ENCODE peak calls at places on chromosomes 11 and 22, in seven cellular contexts. One of them, this sample, is unnamed.

GRCh38 chr11:123564225-123564624 is 90.2 kb downstream of the SCN3B start:
- DNase-seq in Calu3: no peak
- DNase-seq in WTC11: no peak
- DNase-seq in body of pancreas: no peak
- DNase-seq in stimulated activated CD8-positive, alpha-beta memory T cell treated with anti-CD3 and anti-CD28 coated beads, Interleukin-4, amount 100 ng/mL, for 1 hour: no peak
- DNase-seq in activated CD4-positive, alpha-beta T cell treated with anti-CD3 and anti-CD28 coated beads for 48 hours: no peak
- DNase-seq in stimulated activated CD4-positive, alpha-beta T cell treated with anti-CD3 and anti-CD28 coated beads, Interleukin-4, amount 100 ng/mL, for 48 hours: no peak
- DNase-seq in this sample: no peak

GRCh38 chr11:8002676-8003075 is 15.5 kb downstream of the EIF3F start:
- DNase-seq in Calu3: no peak
- DNase-seq in WTC11: no peak
- DNase-seq in body of pancreas: no peak
- DNase-seq in stimulated activated CD8-positive, alpha-beta memory T cell treated with anti-CD3 and anti-CD28 coated beads, Interleukin-4, amount 100 ng/mL, for 1 hour: no peak
- DNase-seq in activated CD4-positive, alpha-beta T cell treated with anti-CD3 and anti-CD28 coated beads for 48 hours: no peak
- DNase-seq in stimulated activated CD4-positive, alpha-beta T cell treated with anti-CD3 and anti-CD28 coated beads, Interleukin-4, amount 100 ng/mL, for 48 hours: no peak
- DNase-seq in this sample: no peak

GRCh38 chr11:69293087-69293486 is 868 bp upstream of the MYEOV start:
- DNase-seq in Calu3: peak
- DNase-seq in WTC11: no peak
- DNase-seq in body of pancreas: no peak
- DNase-seq in stimulated activated CD8-positive, alpha-beta memory T cell treated with anti-CD3 and anti-CD28 coated beads, Interleukin-4, amount 100 ng/mL, for 1 hour: no peak
- DNase-seq in activated CD4-positive, alpha-beta T cell treated with anti-CD3 and anti-CD28 coated beads for 48 hours: no peak
- DNase-seq in stimulated activated CD4-positive, alpha-beta T cell treated with anti-CD3 and anti-CD28 coated beads, Interleukin-4, amount 100 ng/mL, for 48 hours: no peak
- DNase-seq in this sample: peak

GRCh38 chr11:27350503-27350902 is 12.5 kb downstream of the CCDC34 start:
- DNase-seq in Calu3: no peak
- DNase-seq in WTC11: no peak
- DNase-seq in body of pancreas: no peak
- DNase-seq in stimulated activated CD8-positive, alpha-beta memory T cell treated with anti-CD3 and anti-CD28 coated beads, Interleukin-4, amount 100 ng/mL, for 1 hour: no peak
- DNase-seq in activated CD4-positive, alpha-beta T cell treated with anti-CD3 and anti-CD28 coated beads for 48 hours: no peak
- DNase-seq in stimulated activated CD4-positive, alpha-beta T cell treated with anti-CD3 and anti-CD28 coated beads, Interleukin-4, amount 100 ng/mL, for 48 hours: no peak
- DNase-seq in this sample: no peak

GRCh38 chr11:123493393-123494063 is 63.5 kb downstream of the GRAMD1B start:
- DNase-seq in Calu3: no peak
- DNase-seq in WTC11: no peak
- DNase-seq in body of pancreas: no peak
- DNase-seq in stimulated activated CD8-positive, alpha-beta memory T cell treated with anti-CD3 and anti-CD28 coated beads, Interleukin-4, amount 100 ng/mL, for 1 hour: no peak
- DNase-seq in activated CD4-positive, alpha-beta T cell treated with anti-CD3 and anti-CD28 coated beads for 48 hours: no peak
- DNase-seq in stimulated activated CD4-positive, alpha-beta T cell treated with anti-CD3 and anti-CD28 coated beads, Interleukin-4, amount 100 ng/mL, for 48 hours: no peak
- DNase-seq in this sample: no peak

GRCh38 chr11:60195923-60196368 is 13.1 kb upstream of the MS4A6A start:
- DNase-seq in Calu3: no peak
- DNase-seq in WTC11: no peak
- DNase-seq in body of pancreas: no peak
- DNase-seq in stimulated activated CD8-positive, alpha-beta memory T cell treated with anti-CD3 and anti-CD28 coated beads, Interleukin-4, amount 100 ng/mL, for 1 hour: no peak
- DNase-seq in activated CD4-positive, alpha-beta T cell treated with anti-CD3 and anti-CD28 coated beads for 48 hours: no peak
- DNase-seq in stimulated activated CD4-positive, alpha-beta T cell treated with anti-CD3 and anti-CD28 coated beads, Interleukin-4, amount 100 ng/mL, for 48 hours: no peak
- DNase-seq in this sample: no peak

GRCh38 chr11:769887-770641 is 7.2 kb downstream of the GATD1 start:
- DNase-seq in Calu3: no peak
- DNase-seq in WTC11: no peak
- DNase-seq in body of pancreas: no peak
- DNase-seq in stimulated activated CD8-positive, alpha-beta memory T cell treated with anti-CD3 and anti-CD28 coated beads, Interleukin-4, amount 100 ng/mL, for 1 hour: no peak
- DNase-seq in activated CD4-positive, alpha-beta T cell treated with anti-CD3 and anti-CD28 coated beads for 48 hours: no peak
- DNase-seq in stimulated activated CD4-positive, alpha-beta T cell treated with anti-CD3 and anti-CD28 coated beads, Interleukin-4, amount 100 ng/mL, for 48 hours: no peak
- DNase-seq in this sample: no peak

GRCh38 chr11:19279455-19279854 is 38.7 kb upstream of the E2F8 start:
- DNase-seq in Calu3: no peak
- DNase-seq in WTC11: peak
- DNase-seq in body of pancreas: no peak
- DNase-seq in stimulated activated CD8-positive, alpha-beta memory T cell treated with anti-CD3 and anti-CD28 coated beads, Interleukin-4, amount 100 ng/mL, for 1 hour: no peak
- DNase-seq in activated CD4-positive, alpha-beta T cell treated with anti-CD3 and anti-CD28 coated beads for 48 hours: no peak
- DNase-seq in stimulated activated CD4-positive, alpha-beta T cell treated with anti-CD3 and anti-CD28 coated beads, Interleukin-4, amount 100 ng/mL, for 48 hours: no peak
- DNase-seq in this sample: peak

GRCh38 chr11:116342148-116342547 is 430.6 kb downstream of the BUD13 start:
- DNase-seq in Calu3: no peak
- DNase-seq in WTC11: no peak
- DNase-seq in body of pancreas: no peak
- DNase-seq in stimulated activated CD8-positive, alpha-beta memory T cell treated with anti-CD3 and anti-CD28 coated beads, Interleukin-4, amount 100 ng/mL, for 1 hour: no peak
- DNase-seq in activated CD4-positive, alpha-beta T cell treated with anti-CD3 and anti-CD28 coated beads for 48 hours: no peak
- DNase-seq in stimulated activated CD4-positive, alpha-beta T cell treated with anti-CD3 and anti-CD28 coated beads, Interleukin-4, amount 100 ng/mL, for 48 hours: no peak
- DNase-seq in this sample: no peak

GRCh38 chr11:103676413-103676812 is 360.0 kb upstream of the DDI1 start:
- DNase-seq in Calu3: no peak
- DNase-seq in WTC11: no peak
- DNase-seq in body of pancreas: no peak
- DNase-seq in stimulated activated CD8-positive, alpha-beta memory T cell treated with anti-CD3 and anti-CD28 coated beads, Interleukin-4, amount 100 ng/mL, for 1 hour: no peak
- DNase-seq in activated CD4-positive, alpha-beta T cell treated with anti-CD3 and anti-CD28 coated beads for 48 hours: no peak
- DNase-seq in stimulated activated CD4-positive, alpha-beta T cell treated with anti-CD3 and anti-CD28 coated beads, Interleukin-4, amount 100 ng/mL, for 48 hours: no peak
- DNase-seq in this sample: no peak

GRCh38 chr22:27724181-27724580 is 77.4 kb downstream of the MN1 start:
- DNase-seq in Calu3: no peak
- DNase-seq in WTC11: no peak
- DNase-seq in body of pancreas: no peak
- DNase-seq in stimulated activated CD8-positive, alpha-beta memory T cell treated with anti-CD3 and anti-CD28 coated beads, Interleukin-4, amount 100 ng/mL, for 1 hour: no peak
- DNase-seq in activated CD4-positive, alpha-beta T cell treated with anti-CD3 and anti-CD28 coated beads for 48 hours: no peak
- DNase-seq in stimulated activated CD4-positive, alpha-beta T cell treated with anti-CD3 and anti-CD28 coated beads, Interleukin-4, amount 100 ng/mL, for 48 hours: no peak
- DNase-seq in this sample: no peak

GRCh38 chr11:106828576-106828975 is 189.7 kb downstream of the GUCY1A2 start:
- DNase-seq in Calu3: no peak
- DNase-seq in WTC11: no peak
- DNase-seq in body of pancreas: no peak
- DNase-seq in stimulated activated CD8-positive, alpha-beta memory T cell treated with anti-CD3 and anti-CD28 coated beads, Interleukin-4, amount 100 ng/mL, for 1 hour: no peak
- DNase-seq in activated CD4-positive, alpha-beta T cell treated with anti-CD3 and anti-CD28 coated beads for 48 hours: no peak
- DNase-seq in stimulated activated CD4-positive, alpha-beta T cell treated with anti-CD3 and anti-CD28 coated beads, Interleukin-4, amount 100 ng/mL, for 48 hours: no peak
- DNase-seq in this sample: no peak

GRCh38 chr11:100719362-100719761 is 32.3 kb downstream of the ARHGAP42 start:
- DNase-seq in Calu3: no peak
- DNase-seq in WTC11: peak
- DNase-seq in body of pancreas: peak
- DNase-seq in stimulated activated CD8-positive, alpha-beta memory T cell treated with anti-CD3 and anti-CD28 coated beads, Interleukin-4, amount 100 ng/mL, for 1 hour: no peak
- DNase-seq in activated CD4-positive, alpha-beta T cell treated with anti-CD3 and anti-CD28 coated beads for 48 hours: no peak
- DNase-seq in stimulated activated CD4-positive, alpha-beta T cell treated with anti-CD3 and anti-CD28 coated beads, Interleukin-4, amount 100 ng/mL, for 48 hours: no peak
- DNase-seq in this sample: no peak

GRCh38 chr11:79461144-79461543 is 20.3 kb upstream of the TENM4 start:
- DNase-seq in Calu3: no peak
- DNase-seq in WTC11: no peak
- DNase-seq in body of pancreas: peak
- DNase-seq in stimulated activated CD8-positive, alpha-beta memory T cell treated with anti-CD3 and anti-CD28 coated beads, Interleukin-4, amount 100 ng/mL, for 1 hour: no peak
- DNase-seq in activated CD4-positive, alpha-beta T cell treated with anti-CD3 and anti-CD28 coated beads for 48 hours: no peak
- DNase-seq in stimulated activated CD4-positive, alpha-beta T cell treated with anti-CD3 and anti-CD28 coated beads, Interleukin-4, amount 100 ng/mL, for 48 hours: no peak
- DNase-seq in this sample: peak

GRCh38 chr11:28384418-28384817 is 276.2 kb downstream of the METTL15 start:
- DNase-seq in Calu3: peak
- DNase-seq in WTC11: no peak
- DNase-seq in body of pancreas: no peak
- DNase-seq in stimulated activated CD8-positive, alpha-beta memory T cell treated with anti-CD3 and anti-CD28 coated beads, Interleukin-4, amount 100 ng/mL, for 1 hour: no peak
- DNase-seq in activated CD4-positive, alpha-beta T cell treated with anti-CD3 and anti-CD28 coated beads for 48 hours: no peak
- DNase-seq in stimulated activated CD4-positive, alpha-beta T cell treated with anti-CD3 and anti-CD28 coated beads, Interleukin-4, amount 100 ng/mL, for 48 hours: no peak
- DNase-seq in this sample: no peak

GRCh38 chr11:19919050-19919561 is 206.5 kb downstream of the NAV2 start:
- DNase-seq in Calu3: peak
- DNase-seq in WTC11: no peak
- DNase-seq in body of pancreas: peak
- DNase-seq in stimulated activated CD8-positive, alpha-beta memory T cell treated with anti-CD3 and anti-CD28 coated beads, Interleukin-4, amount 100 ng/mL, for 1 hour: no peak
- DNase-seq in activated CD4-positive, alpha-beta T cell treated with anti-CD3 and anti-CD28 coated beads for 48 hours: no peak
- DNase-seq in stimulated activated CD4-positive, alpha-beta T cell treated with anti-CD3 and anti-CD28 coated beads, Interleukin-4, amount 100 ng/mL, for 48 hours: no peak
- DNase-seq in this sample: no peak

GRCh38 chr22:20581503-20582170 is 74.2 kb downstream of the MED15 start:
- DNase-seq in Calu3: no peak
- DNase-seq in WTC11: no peak
- DNase-seq in body of pancreas: no peak
- DNase-seq in stimulated activated CD8-positive, alpha-beta memory T cell treated with anti-CD3 and anti-CD28 coated beads, Interleukin-4, amount 100 ng/mL, for 1 hour: no peak
- DNase-seq in activated CD4-positive, alpha-beta T cell treated with anti-CD3 and anti-CD28 coated beads for 48 hours: no peak
- DNase-seq in stimulated activated CD4-positive, alpha-beta T cell treated with anti-CD3 and anti-CD28 coated beads, Interleukin-4, amount 100 ng/mL, for 48 hours: no peak
- DNase-seq in this sample: no peak

GRCh38 chr22:22609271-22609670 is 35.1 kb upstream of the GGTLC2 start:
- DNase-seq in Calu3: no peak
- DNase-seq in WTC11: no peak
- DNase-seq in body of pancreas: no peak
- DNase-seq in stimulated activated CD8-positive, alpha-beta memory T cell treated with anti-CD3 and anti-CD28 coated beads, Interleukin-4, amount 100 ng/mL, for 1 hour: no peak
- DNase-seq in activated CD4-positive, alpha-beta T cell treated with anti-CD3 and anti-CD28 coated beads for 48 hours: no peak
- DNase-seq in stimulated activated CD4-positive, alpha-beta T cell treated with anti-CD3 and anti-CD28 coated beads, Interleukin-4, amount 100 ng/mL, for 48 hours: no peak
- DNase-seq in this sample: no peak

This sample was measured in HCT116.